ENCODE peak calls at places on chromosomes 3 and 15, in six cellular contexts. One of them, this sample, is unnamed.

GRCh38 chr15:51071609-51072008 is 23.1 kb downstream of the TNFAIP8L3 start:
- DNase-seq in left lung: no peak
- DNase-seq in thyroid gland: no peak
- DNase-seq in thoracic aorta: no peak
- DNase-seq in mammary epithelial cell: no peak
- DNase-seq in A549: no peak
- DNase-seq in this sample: no peak

GRCh38 chr15:71691700-71692417 is 118.5 kb upstream of the NR2E3 start:
- DNase-seq in left lung: no peak
- DNase-seq in thyroid gland: peak; percentile 24
- DNase-seq in thoracic aorta: no peak
- DNase-seq in mammary epithelial cell: peak; percentile 83
- DNase-seq in A549: no peak
- DNase-seq in this sample: no peak

GRCh38 chr3:120678984-120679383 is 3.1 kb downstream of the HGD start:
- DNase-seq in left lung: no peak
- DNase-seq in thyroid gland: no peak
- DNase-seq in thoracic aorta: no peak
- DNase-seq in mammary epithelial cell: no peak
- DNase-seq in A549: peak; percentile 20
- DNase-seq in this sample: no peak

GRCh38 chr3:138786788-138787276 is 47.9 kb downstream of the PIK3CB start:
- DNase-seq in left lung: no peak
- DNase-seq in thyroid gland: no peak
- DNase-seq in thoracic aorta: no peak
- DNase-seq in mammary epithelial cell: peak; percentile 71
- DNase-seq in A549: peak; percentile 20
- DNase-seq in this sample: no peak

GRCh38 chr3:83002869-83003445 is 1241.5 kb upstream of the GBE1 start:
- DNase-seq in left lung: no peak
- DNase-seq in thyroid gland: no peak
- DNase-seq in thoracic aorta: no peak
- DNase-seq in mammary epithelial cell: no peak
- DNase-seq in A549: no peak
- DNase-seq in this sample: no peak

GRCh38 chr3:168284728-168285127 is 189.0 kb upstream of the GOLIM4 start:
- DNase-seq in left lung: no peak
- DNase-seq in thyroid gland: no peak
- DNase-seq in thoracic aorta: no peak
- DNase-seq in mammary epithelial cell: no peak
- DNase-seq in A549: no peak
- DNase-seq in this sample: no peak

GRCh38 chr3:119819806-119820205 is 37.9 kb downstream of the NR1I2 start:
- DNase-seq in left lung: no peak
- DNase-seq in thyroid gland: no peak
- DNase-seq in thoracic aorta: no peak
- DNase-seq in mammary epithelial cell: peak; percentile 26
- DNase-seq in A549: no peak
- DNase-seq in this sample: no peak

GRCh38 chr3:24725514-24726255 is 231.0 kb upstream of the THRB start:
- DNase-seq in left lung: no peak
- DNase-seq in thyroid gland: no peak
- DNase-seq in thoracic aorta: no peak
- DNase-seq in mammary epithelial cell: peak; percentile 58
- DNase-seq in A549: no peak
- DNase-seq in this sample: no peak

GRCh38 chr15:77004189-77004588 is 9.3 kb downstream of the PSTPIP1 start:
- DNase-seq in left lung: peak; percentile 90
- DNase-seq in thyroid gland: no peak
- DNase-seq in thoracic aorta: no peak
- DNase-seq in mammary epithelial cell: no peak
- DNase-seq in A549: no peak
- DNase-seq in this sample: peak; percentile 25

GRCh38 chr3:111690242-111690641 is 95.1 kb upstream of the ZBED2 start:
- DNase-seq in left lung: no peak
- DNase-seq in thyroid gland: peak; percentile 30
- DNase-seq in thoracic aorta: no peak
- DNase-seq in mammary epithelial cell: peak; percentile 68
- DNase-seq in A549: no peak
- DNase-seq in this sample: no peak

GRCh38 chr3:71542548-71543370 is 40.8 kb downstream of the FOXP1 start:
- DNase-seq in left lung: peak; percentile 86
- DNase-seq in thyroid gland: no peak
- DNase-seq in thoracic aorta: peak; percentile 67
- DNase-seq in mammary epithelial cell: peak; percentile 65
- DNase-seq in A549: peak; percentile 18
- DNase-seq in this sample: peak; percentile 43

GRCh38 chr15:72492733-72493132 is 18.6 kb downstream of the ARIH1 start:
- DNase-seq in left lung: no peak
- DNase-seq in thyroid gland: no peak
- DNase-seq in thoracic aorta: no peak
- DNase-seq in mammary epithelial cell: peak; percentile 4
- DNase-seq in A549: no peak
- DNase-seq in this sample: no peak

GRCh38 chr3:129318921-129319320 is 40.3 kb downstream of the HMCES start:
- DNase-seq in left lung: peak; percentile 74
- DNase-seq in thyroid gland: no peak
- DNase-seq in thoracic aorta: no peak
- DNase-seq in mammary epithelial cell: no peak
- DNase-seq in A549: no peak
- DNase-seq in this sample: no peak

GRCh38 chr3:112605285-112605684 is 35.7 kb downstream of the CCDC80 start:
- DNase-seq in left lung: no peak
- DNase-seq in thyroid gland: peak; percentile 6
- DNase-seq in thoracic aorta: no peak
- DNase-seq in mammary epithelial cell: peak; percentile 22
- DNase-seq in A549: peak; percentile 27
- DNase-seq in this sample: no peak

GRCh38 chr3:161197855-161198836 is 23.0 kb upstream of the NMD3 start:
- DNase-seq in left lung: no peak
- DNase-seq in thyroid gland: no peak
- DNase-seq in thoracic aorta: no peak
- DNase-seq in mammary epithelial cell: no peak
- DNase-seq in A549: no peak
- DNase-seq in this sample: no peak

GRCh38 chr3:157174265-157174615 is 14.3 kb upstream of the CCNL1 start:
- DNase-seq in left lung: peak; percentile 76
- DNase-seq in thyroid gland: peak; percentile 38
- DNase-seq in thoracic aorta: no peak
- DNase-seq in mammary epithelial cell: no peak
- DNase-seq in A549: peak; percentile 53
- DNase-seq in this sample: peak; percentile 21

GRCh38 chr15:28123408-28124023 is 24.4 kb upstream of the OCA2 start:
- DNase-seq in left lung: no peak
- DNase-seq in thyroid gland: peak; percentile 91
- DNase-seq in thoracic aorta: no peak
- DNase-seq in mammary epithelial cell: peak; percentile 93
- DNase-seq in A549: peak; percentile 81
- DNase-seq in this sample: peak; percentile 58

GRCh38 chr3:46472736-46473135 is 8.0 kb upstream of the LTF start:
- DNase-seq in left lung: no peak
- DNase-seq in thyroid gland: no peak
- DNase-seq in thoracic aorta: no peak
- DNase-seq in mammary epithelial cell: no peak
- DNase-seq in A549: no peak
- DNase-seq in this sample: no peak

GRCh38 chr15:60916674-60917468 is 312.2 kb downstream of the RORA start:
- DNase-seq in left lung: peak; percentile 80
- DNase-seq in thyroid gland: peak; percentile 93
- DNase-seq in thoracic aorta: peak; percentile 67
- DNase-seq in mammary epithelial cell: peak; percentile 57
- DNase-seq in A549: peak; percentile 80
- DNase-seq in this sample: peak; percentile 93

GRCh38 chr3:168545591-168545990 is 449.9 kb upstream of the GOLIM4 start:
- DNase-seq in left lung: peak; percentile 20
- DNase-seq in thyroid gland: no peak
- DNase-seq in thoracic aorta: no peak
- DNase-seq in mammary epithelial cell: no peak
- DNase-seq in A549: no peak
- DNase-seq in this sample: no peak

GRCh38 chr3:100149130-100149529 is 34.8 kb upstream of the FILIP1L start:
- DNase-seq in left lung: no peak
- DNase-seq in thyroid gland: peak; percentile 10
- DNase-seq in thoracic aorta: no peak
- DNase-seq in mammary epithelial cell: no peak
- DNase-seq in A549: no peak
- DNase-seq in this sample: no peak

GRCh38 chr3:79154861-79155260 is 612.9 kb downstream of the ROBO1 start:
- DNase-seq in left lung: no peak
- DNase-seq in thyroid gland: no peak
- DNase-seq in thoracic aorta: no peak
- DNase-seq in mammary epithelial cell: no peak
- DNase-seq in A549: no peak
- DNase-seq in this sample: no peak

GRCh38 chr3:42702066-42702951 is at the start of gene HHATL:
- DNase-seq in left lung: peak; percentile 54
- DNase-seq in thyroid gland: peak; percentile 76
- DNase-seq in thoracic aorta: no peak
- DNase-seq in mammary epithelial cell: no peak
- DNase-seq in A549: no peak
- DNase-seq in this sample: no peak

GRCh38 chr15:66633851-66634250 is 68.1 kb upstream of the LCTL start:
- DNase-seq in left lung: no peak
- DNase-seq in thyroid gland: no peak
- DNase-seq in thoracic aorta: no peak
- DNase-seq in mammary epithelial cell: no peak
- DNase-seq in A549: no peak
- DNase-seq in this sample: no peak

GRCh38 chr3:6120786-6121185 is 740.1 kb upstream of the GRM7 start:
- DNase-seq in left lung: no peak
- DNase-seq in thyroid gland: no peak
- DNase-seq in thoracic aorta: no peak
- DNase-seq in mammary epithelial cell: no peak
- DNase-seq in A549: no peak
- DNase-seq in this sample: no peak

GRCh38 chr3:87333393-87333892 is 57.1 kb upstream of the POU1F1 start:
- DNase-seq in left lung: no peak
- DNase-seq in thyroid gland: no peak
- DNase-seq in thoracic aorta: no peak
- DNase-seq in mammary epithelial cell: peak; percentile 94
- DNase-seq in A549: peak; percentile 98
- DNase-seq in this sample: no peak

GRCh38 chr15:93035953-93036810 is 52.8 kb downstream of the RGMA start:
- DNase-seq in left lung: peak; percentile 80
- DNase-seq in thyroid gland: peak; percentile 34
- DNase-seq in thoracic aorta: no peak
- DNase-seq in mammary epithelial cell: no peak
- DNase-seq in A549: peak; percentile 61
- DNase-seq in this sample: peak; percentile 58

GRCh38 chr15:85688703-85689102 is 106.0 kb downstream of the KLHL25 start:
- DNase-seq in left lung: no peak
- DNase-seq in thyroid gland: no peak
- DNase-seq in thoracic aorta: no peak
- DNase-seq in mammary epithelial cell: no peak
- DNase-seq in A549: no peak
- DNase-seq in this sample: no peak

GRCh38 chr15:85681391-85681790 is 113.3 kb downstream of the KLHL25 start:
- DNase-seq in left lung: no peak
- DNase-seq in thyroid gland: no peak
- DNase-seq in thoracic aorta: no peak
- DNase-seq in mammary epithelial cell: no peak
- DNase-seq in A549: no peak
- DNase-seq in this sample: no peak

GRCh38 chr15:85684174-85684710 is 110.5 kb downstream of the KLHL25 start:
- DNase-seq in left lung: no peak
- DNase-seq in thyroid gland: no peak
- DNase-seq in thoracic aorta: no peak
- DNase-seq in mammary epithelial cell: no peak
- DNase-seq in A549: no peak
- DNase-seq in this sample: no peak

GRCh38 chr15:85687329-85687728 is 107.4 kb downstream of the KLHL25 start:
- DNase-seq in left lung: no peak
- DNase-seq in thyroid gland: no peak
- DNase-seq in thoracic aorta: no peak
- DNase-seq in mammary epithelial cell: no peak
- DNase-seq in A549: no peak
- DNase-seq in this sample: no peak

GRCh38 chr15:85685366-85685765 is 109.4 kb downstream of the KLHL25 start:
- DNase-seq in left lung: no peak
- DNase-seq in thyroid gland: no peak
- DNase-seq in thoracic aorta: no peak
- DNase-seq in mammary epithelial cell: no peak
- DNase-seq in A549: no peak
- DNase-seq in this sample: no peak
- H3K4me1 ChIP-seq in left lung: peaks cover 14% of the 10 kb centered on the region
- H3K4me1 ChIP-seq in thyroid gland: peaks cover 22% of the 10 kb centered on the region
- H3K4me1 ChIP-seq in thoracic aorta: peaks cover 8% of the 10 kb centered on the region
- H3K4me1 ChIP-seq in mammary epithelial cell: no peaks in the 10 kb centered on the region
- H3K4me1 ChIP-seq in A549: no peaks in the 10 kb centered on the region
- H3K4me1 ChIP-seq in this sample: peaks cover 5% of the 10 kb centered on the region

GRCh38 chr15:74387988-74388955 is 20.8 kb upstream of the CYP11A1 start:
- DNase-seq in left lung: peak; percentile 68
- DNase-seq in thyroid gland: no peak
- DNase-seq in thoracic aorta: no peak
- DNase-seq in mammary epithelial cell: no peak
- DNase-seq in A549: no peak
- DNase-seq in this sample: no peak
- H3K27ac ChIP-seq in left lung: no peak overlapping the region
- H3K27ac ChIP-seq in thyroid gland: no peak overlapping the region
- H3K27ac ChIP-seq in thoracic aorta: no peak overlapping the region
- H3K27ac ChIP-seq in mammary epithelial cell: no peak overlapping the region
- H3K27ac ChIP-seq in A549: no peak overlapping the region
- H3K27ac ChIP-seq in this sample: no peak overlapping the region

GRCh38 chr3:33918357-33918756 is 119.9 kb downstream of the PDCD6IP start:
- DNase-seq in left lung: no peak
- DNase-seq in thyroid gland: no peak
- DNase-seq in thoracic aorta: no peak
- DNase-seq in mammary epithelial cell: no peak
- DNase-seq in A549: no peak
- DNase-seq in this sample: no peak

GRCh38 chr3:33919721-33920120 is 121.3 kb downstream of the PDCD6IP start:
- DNase-seq in left lung: no peak
- DNase-seq in thyroid gland: no peak
- DNase-seq in thoracic aorta: no peak
- DNase-seq in mammary epithelial cell: no peak
- DNase-seq in A549: no peak
- DNase-seq in this sample: no peak

GRCh38 chr3:33919312-33919711 is 120.9 kb downstream of the PDCD6IP start:
- DNase-seq in left lung: no peak
- DNase-seq in thyroid gland: no peak
- DNase-seq in thoracic aorta: no peak
- DNase-seq in mammary epithelial cell: no peak
- DNase-seq in A549: no peak
- DNase-seq in this sample: no peak

GRCh38 chr3:33914731-33915389 is 116.4 kb downstream of the PDCD6IP start:
- DNase-seq in left lung: no peak
- DNase-seq in thyroid gland: no peak
- DNase-seq in thoracic aorta: no peak
- DNase-seq in mammary epithelial cell: no peak
- DNase-seq in A549: no peak
- DNase-seq in this sample: no peak

GRCh38 chr3:33915796-33916589 is 117.6 kb downstream of the PDCD6IP start:
- DNase-seq in left lung: no peak
- DNase-seq in thyroid gland: peak; percentile 23
- DNase-seq in thoracic aorta: no peak
- DNase-seq in mammary epithelial cell: peak; percentile 43
- DNase-seq in A549: peak; percentile 69
- DNase-seq in this sample: no peak
- TF ChIP-seq CTCF in left lung: no peak
- TF ChIP-seq CTCF in thyroid gland: no peak
- TF ChIP-seq CTCF in thoracic aorta: no peak
- TF ChIP-seq CTCF in mammary epithelial cell: peak; percentile 49
- TF ChIP-seq CTCF in A549: peak; percentile 57
- TF ChIP-seq CTCF in this sample: no peak

GRCh38 chr3:31210068-31210650 is 315.7 kb upstream of the GADL1 start:
- DNase-seq in left lung: no peak
- DNase-seq in thyroid gland: no peak
- DNase-seq in thoracic aorta: no peak
- DNase-seq in mammary epithelial cell: no peak
- DNase-seq in A549: no peak
- DNase-seq in this sample: no peak
- H3K4me1 ChIP-seq in left lung: no peaks in the 10 kb centered on the region
- H3K4me1 ChIP-seq in thyroid gland: no peaks in the 10 kb centered on the region
- H3K4me1 ChIP-seq in thoracic aorta: no peaks in the 10 kb centered on the region
- H3K4me1 ChIP-seq in mammary epithelial cell: peaks cover 12% of the 10 kb centered on the region
- H3K4me1 ChIP-seq in A549: peaks cover 3% of the 10 kb centered on the region
- H3K4me1 ChIP-seq in this sample: no peaks in the 10 kb centered on the region

This sample was measured in Peyer's patch.